ENCODE peak calls at places on chromosomes 5 and 9, in five cellular contexts. Y, X, K, U and W are unnamed samples.

GRCh38 chr9:120152295-120152694 is 427.7 kb downstream of the CDK5RAP2 start:
- DNase-seq in X (peak), Y (peak), K (no peak), U (no peak), W (no peak)

GRCh38 chr5:80408976-80409926 is 1.4 kb downstream of the ZFYVE16 start:
- DNase-seq in Y (no peak), K (no peak), U (peak), X (no peak), W (peak)

GRCh38 chr5:29262683-29263082 is 1930.8 kb upstream of the CDH6 start:
- DNase-seq in U (no peak), K (no peak), Y (no peak), X (no peak), W (peak)

GRCh38 chr9:72951520-72952393 is 1.1 kb downstream of the ALDH1A1 start:
- DNase-seq in Y (no peak), K (no peak), X (no peak), U (no peak), W (no peak)

GRCh38 chr5:172854451-172854871 is 20.4 kb downstream of the ERGIC1 start:
- DNase-seq in X (no peak), U (peak), Y (no peak), K (no peak), W (peak)

GRCh38 chr9:110650991-110651411 is 17.6 kb upstream of the MUSK start:
- DNase-seq in K (peak), X (no peak), Y (no peak), U (peak), W (peak)

GRCh38 chr9:124267271-124267807 is 9.6 kb downstream of the NEK6 start:
- DNase-seq in Y (no peak), U (peak), X (no peak), K (no peak), W (peak)

GRCh38 chr5:50583621-50584020 is 82.8 kb upstream of the PARP8 start:
- DNase-seq in U (no peak), Y (no peak), K (no peak), X (no peak), W (no peak)

GRCh38 chr9:128215491-128216404 is 12.6 kb downstream of the DNM1 start:
- DNase-seq in K (no peak), X (no peak), U (peak), Y (no peak), W (peak)

GRCh38 chr5:137731201-137731600 is 4.7 kb downstream of the KLHL3 start:
- DNase-seq in X (no peak), K (peak), Y (no peak), U (no peak), W (no peak)

GRCh38 chr5:154421868-154422267 is 23.9 kb upstream of the SAP30L start:
- DNase-seq in U (no peak), Y (no peak), X (no peak), K (no peak), W (peak)

GRCh38 chr9:114861922-114862605 is 56.2 kb upstream of the TNFSF15 start:
- DNase-seq in K (no peak), U (no peak), Y (no peak), X (no peak), W (no peak)

GRCh38 chr9:116404228-116404627 is 250.6 kb downstream of the PAPPA start:
- DNase-seq in X (no peak), U (no peak), Y (no peak), K (no peak), W (no peak)

GRCh38 chr9:14097215-14097614 is 216.7 kb downstream of the NFIB start:
- DNase-seq in K (no peak), X (no peak), Y (no peak), U (peak), W (peak)

GRCh38 chr5:179154991-179155955 is 95.1 kb downstream of the ZNF354C start:
- DNase-seq in X (peak), U (no peak), Y (no peak), K (no peak), W (no peak)

GRCh38 chr9:93677061-93677571 is 100.7 kb downstream of the PHF2 start:
- DNase-seq in Y (no peak), X (peak), U (no peak), K (no peak), W (no peak)

GRCh38 chr9:504921-505821 is 290.5 kb downstream of the DOCK8 start:
- DNase-seq in X (peak), K (no peak), U (no peak), Y (no peak), W (no peak)

GRCh38 chr5:8150791-8151190 is 281.8 kb downstream of the MTRR start:
- DNase-seq in Y (no peak), K (no peak), X (no peak), U (no peak), W (no peak)